ENCODE peak calls at places on chromosome 21, in five cellular contexts. P, S, N, D and Y are unnamed samples.

GRCh38 chr21:29477941-29478340 is 179.2 kb downstream of the BACH1 start:
- DNase-seq in P (no peak), S (no peak), N (no peak), D (no peak), Y (no peak)

GRCh38 chr21:43911015-43911934 is 46.3 kb downstream of the AGPAT3 start:
- DNase-seq in P (no peak), S (no peak), N (peak; percentile 68), D (peak; percentile 67), Y (no peak)

GRCh38 chr21:38839683-38840286 is 34.1 kb downstream of the ETS2 start:
- DNase-seq in P (no peak), S (no peak), N (no peak), D (no peak), Y (no peak)

GRCh38 chr21:38493549-38494253 is 4.6 kb downstream of the ERG start:
- DNase-seq in P (no peak), S (no peak), N (no peak), D (no peak), Y (no peak)

GRCh38 chr21:29149771-29150425 is 19.5 kb downstream of the MAP3K7CL start:
- DNase-seq in P (no peak), S (no peak), N (no peak), D (no peak), Y (no peak)

GRCh38 chr21:33760641-33761103 is 118.4 kb downstream of the ITSN1 start:
- DNase-seq in P (no peak), S (no peak), N (no peak), D (no peak), Y (no peak)

GRCh38 chr21:28464988-28465387 is 527.7 kb downstream of the LTN1 start:
- DNase-seq in P (no peak), S (no peak), N (no peak), D (no peak), Y (no peak)

GRCh38 chr21:40568756-40569155 is 278.2 kb downstream of the DSCAM start:
- DNase-seq in P (no peak), S (no peak), N (no peak), D (no peak), Y (no peak)

GRCh38 chr21:20882462-20883415 is 115.5 kb upstream of the NCAM2 start:
- DNase-seq in P (no peak), S (peak; percentile 86), N (peak; percentile 74), D (no peak), Y (peak; percentile 63)

GRCh38 chr21:43790053-43790524 is 712 bp downstream of the RRP1 start:
- DNase-seq in P (no peak), S (no peak), N (no peak), D (no peak), Y (no peak)

GRCh38 chr21:31908106-31909031 is 35.5 kb downstream of the HUNK start:
- DNase-seq in P (no peak), S (peak; percentile 81), N (peak; percentile 69), D (no peak), Y (no peak)

GRCh38 chr21:33881689-33882440 is 33.7 kb downstream of the ATP5PO start:
- DNase-seq in P (no peak), S (no peak), N (no peak), D (no peak), Y (no peak)

GRCh38 chr21:28337319-28337718 is 655.4 kb downstream of the LTN1 start:
- DNase-seq in P (no peak), S (peak; percentile 45), N (no peak), D (no peak), Y (no peak)

GRCh38 chr21:41713495-41714281 is 53.2 kb downstream of the RIPK4 start:
- DNase-seq in P (no peak), S (no peak), N (no peak), D (no peak), Y (no peak)
- H3K4me1 ChIP-seq in P (peaks cover 32% of the 10 kb centered on the region), S (peaks cover 11% of the 10 kb centered on the region), N (no peaks in the 10 kb centered on the region), D (no peaks in the 10 kb centered on the region), Y (no peaks in the 10 kb centered on the region)

GRCh38 chr21:35933466-35933865 is 126.9 kb downstream of the SETD4 start:
- DNase-seq in P (peak; percentile 5), S (peak; percentile 52), N (peak; percentile 54), D (no peak), Y (no peak)

GRCh38 chr21:35927262-35927661 is 133.1 kb downstream of the SETD4 start:
- DNase-seq in P (no peak), S (no peak), N (no peak), D (no peak), Y (no peak)

GRCh38 chr21:35932232-35932911 is 128.0 kb downstream of the SETD4 start:
- DNase-seq in P (peak; percentile 28), S (no peak), N (peak; percentile 52), D (peak; percentile 70), Y (no peak)
- H3K4me1 ChIP-seq in P (peaks cover 10% of the 10 kb centered on the region), S (no peaks in the 10 kb centered on the region), N (peaks cover 20% of the 10 kb centered on the region), D (peaks cover 5% of the 10 kb centered on the region), Y (no peaks in the 10 kb centered on the region)

GRCh38 chr21:25911730-25912401 is 177.1 kb downstream of the GABPA start:
- DNase-seq in P (no peak), S (no peak), N (no peak), D (no peak), Y (peak; percentile 67)
- H3K4me1 ChIP-seq in P (no peaks in the 10 kb centered on the region), S (peaks cover 26% of the 10 kb centered on the region), N (no peaks in the 10 kb centered on the region), D (peaks cover 11% of the 10 kb centered on the region), Y (peaks cover 34% of the 10 kb centered on the region)

DNA sequence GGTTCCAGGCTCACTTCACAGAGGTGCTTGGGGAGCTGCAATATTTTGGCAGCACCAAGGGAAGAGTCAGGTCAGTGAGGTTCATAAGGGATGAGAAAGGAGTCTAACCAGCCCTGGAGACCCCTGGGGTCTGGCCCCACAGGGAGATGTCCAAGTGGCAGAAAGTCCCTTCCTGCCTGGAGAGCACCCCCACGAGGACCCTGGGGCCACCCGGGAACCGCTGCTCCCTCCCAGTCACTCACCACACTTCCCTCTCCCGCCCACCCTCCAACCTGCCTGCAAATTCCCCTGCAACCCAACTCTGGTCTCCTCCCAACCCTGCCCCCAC is 6.5 kb upstream of the ITGB2 start:
- DNase-seq in P (no peak), S (no peak), N (no peak), D (no peak), Y (no peak)
- H3K4me1 ChIP-seq in P (peaks cover 59% of the 10 kb centered on the region), S (peaks cover 32% of the 10 kb centered on the region), N (peaks cover 16% of the 10 kb centered on the region), D (peaks cover 10% of the 10 kb centered on the region), Y (no peaks in the 10 kb centered on the region)

DNA sequence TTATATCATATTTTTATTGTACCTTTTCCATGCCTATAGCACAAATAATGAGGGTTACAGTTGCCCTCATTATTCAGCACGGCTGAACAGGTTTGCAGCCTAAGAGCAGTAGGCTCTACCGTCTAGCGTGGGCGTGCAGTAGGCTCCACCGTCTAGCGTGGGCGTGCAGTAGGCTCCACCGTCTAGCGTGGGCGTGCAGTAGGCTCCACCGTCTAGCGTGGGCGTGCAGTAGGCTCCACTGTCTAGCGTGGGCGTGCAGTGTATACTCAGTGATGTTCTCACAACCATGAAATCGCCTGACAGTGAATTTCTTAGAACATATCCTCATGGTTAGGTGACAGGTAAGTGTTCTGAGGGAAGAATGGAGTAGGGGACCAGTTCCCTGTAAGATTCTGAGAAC is 84.9 kb downstream of the DYRK1A start:
- DNase-seq in P (no peak), S (no peak), N (no peak), D (no peak), Y (no peak)
- H3K4me1 ChIP-seq in P (peaks cover 42% of the 10 kb centered on the region), S (peaks cover 64% of the 10 kb centered on the region), N (peaks cover 5% of the 10 kb centered on the region), D (peaks cover 67% of the 10 kb centered on the region), Y (peaks cover 27% of the 10 kb centered on the region)

GRCh38 chr21:45299864-45300785 is 12.4 kb upstream of the POFUT2 start:
- DNase-seq in P (no peak), S (no peak), N (no peak), D (peak; percentile 64), Y (no peak)

GRCh38 chr21:45297329-45297728 is 9.6 kb upstream of the POFUT2 start:
- DNase-seq in P (no peak), S (no peak), N (peak; percentile 11), D (no peak), Y (no peak)

GRCh38 chr21:45300786-45301520 is 13.3 kb upstream of the POFUT2 start:
- DNase-seq in P (no peak), S (no peak), N (no peak), D (peak; percentile 65), Y (peak; percentile 9)

GRCh38 chr21:45297869-45298268 is 10.2 kb upstream of the POFUT2 start:
- DNase-seq in P (no peak), S (no peak), N (no peak), D (no peak), Y (no peak)

DNA sequence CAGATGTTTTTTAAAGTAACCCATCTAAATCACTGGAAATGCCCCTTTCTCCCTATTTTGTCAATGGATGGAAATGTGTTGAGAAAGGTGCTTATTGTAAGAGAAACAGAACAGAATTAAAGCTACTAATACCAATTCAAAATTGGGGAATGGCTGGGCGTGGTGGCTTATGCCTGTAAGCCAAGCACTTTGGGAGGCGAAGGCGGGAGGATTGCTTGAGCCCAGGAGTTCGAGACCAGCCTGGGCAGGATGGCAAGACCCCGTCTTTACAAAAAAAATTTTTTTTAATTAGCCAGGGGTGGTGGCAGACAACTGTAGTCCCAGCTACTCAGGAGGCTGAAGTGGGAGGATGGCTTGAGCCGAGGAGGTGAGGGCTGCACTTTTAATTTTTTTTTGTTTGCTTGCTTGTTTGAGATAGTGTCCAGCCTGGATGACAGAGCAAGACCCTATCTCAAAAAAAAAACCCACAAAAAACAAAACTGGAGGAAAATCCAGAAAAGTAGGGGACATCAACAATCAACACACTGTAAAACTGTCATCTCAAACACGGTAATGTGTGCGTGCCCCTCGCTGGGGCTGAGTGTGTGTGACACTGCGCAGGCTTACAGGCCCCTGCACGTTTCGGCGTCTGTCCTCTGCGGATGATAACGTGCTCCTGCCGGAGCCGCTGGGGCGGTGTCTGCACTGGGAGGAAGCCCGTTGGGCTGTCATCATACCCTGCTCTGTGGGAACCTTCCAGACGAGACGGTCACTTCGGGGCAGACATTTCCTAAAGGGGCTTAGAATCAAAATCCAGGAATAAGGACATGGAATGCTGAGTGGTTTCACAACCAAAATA is 11.6 kb upstream of the POFUT2 start:
- DNase-seq in P (no peak), S (no peak), N (no peak), D (peak; percentile 82), Y (peak; percentile 59)
- H3K4me1 ChIP-seq in P (peaks cover 8% of the 10 kb centered on the region), S (no peaks in the 10 kb centered on the region), N (peaks cover 18% of the 10 kb centered on the region), D (peaks cover 40% of the 10 kb centered on the region), Y (peaks cover 4% of the 10 kb centered on the region)

GRCh38 chr21:34909492-34910292 is 139.4 kb downstream of the RUNX1 start:
- DNase-seq in P (no peak), S (no peak), N (peak; percentile 71), D (no peak), Y (no peak)
- H3K4me1 ChIP-seq in P (no peaks in the 10 kb centered on the region), S (peaks cover 19% of the 10 kb centered on the region), N (peaks cover 16% of the 10 kb centered on the region), D (no peaks in the 10 kb centered on the region), Y (no peaks in the 10 kb centered on the region)

GRCh38 chr21:45416619-45417018 is 11.7 kb downstream of the COL18A1 start:
- DNase-seq in P (no peak), S (peak; percentile 71), N (no peak), D (peak; percentile 26), Y (no peak)

GRCh38 chr21:45414396-45415187 is 9.6 kb downstream of the COL18A1 start:
- DNase-seq in P (no peak), S (no peak), N (no peak), D (peak; percentile 35), Y (no peak)

GRCh38 chr21:45413922-45414321 is 9.0 kb downstream of the COL18A1 start:
- DNase-seq in P (no peak), S (no peak), N (no peak), D (no peak), Y (peak; percentile 4)

GRCh38 chr21:45415943-45416611 is 11.1 kb downstream of the COL18A1 start:
- DNase-seq in P (no peak), S (no peak), N (no peak), D (peak; percentile 46), Y (no peak)

GRCh38 chr21:45415188-45415942 is 10.4 kb downstream of the COL18A1 start:
- DNase-seq in P (no peak), S (no peak), N (no peak), D (peak; percentile 55), Y (no peak)
- H3K4me1 ChIP-seq in P (peaks cover 8% of the 10 kb centered on the region), S (peaks cover 49% of the 10 kb centered on the region), N (peaks cover 31% of the 10 kb centered on the region), D (peaks cover 14% of the 10 kb centered on the region), Y (peaks cover 4% of the 10 kb centered on the region)